ENCODE peak calls at places on chromosomes 5 and 9, in eight cellular contexts. One of them, this sample, is unnamed.

GRCh38 chr5:150070821-150071220 is 15.5 kb downstream of the CSF1R start:
- DNase-seq in A172: no peak
- DNase-seq in HuH-7: no peak
- DNase-seq in EL: no peak
- DNase-seq in ELR: no peak
- DNase-seq in pancreas: no peak
- DNase-seq in DMS153: no peak
- DNase-seq in glutamatergic neuron: no peak
- DNase-seq in this sample: no peak

GRCh38 chr5:54307583-54307982 is 2.8 kb downstream of the ARL15 start:
- DNase-seq in pancreas: no peak
- DNase-seq in glutamatergic neuron: no peak
- DNase-seq in DMS153: no peak
- DNase-seq in ELR: no peak
- DNase-seq in EL: no peak
- DNase-seq in HuH-7: no peak
- DNase-seq in A172: no peak
- DNase-seq in this sample: no peak

GRCh38 chr5:132298305-132298704 is 4.1 kb downstream of the SLC22A4 start:
- DNase-seq in ELR: no peak
- DNase-seq in A172: no peak
- DNase-seq in HuH-7: no peak
- DNase-seq in DMS153: no peak
- DNase-seq in pancreas: no peak
- DNase-seq in glutamatergic neuron: no peak
- DNase-seq in EL: no peak
- DNase-seq in this sample: no peak

GRCh38 chr5:104540448-104540847 is 977.9 kb upstream of the NUDT12 start:
- DNase-seq in pancreas: no peak
- DNase-seq in ELR: peak
- DNase-seq in EL: no peak
- DNase-seq in A172: peak
- DNase-seq in DMS153: no peak
- DNase-seq in glutamatergic neuron: no peak
- DNase-seq in HuH-7: no peak
- DNase-seq in this sample: no peak

GRCh38 chr5:15803280-15803679 is 303.3 kb downstream of the FBXL7 start:
- DNase-seq in ELR: no peak
- DNase-seq in pancreas: no peak
- DNase-seq in glutamatergic neuron: no peak
- DNase-seq in HuH-7: no peak
- DNase-seq in A172: no peak
- DNase-seq in DMS153: no peak
- DNase-seq in EL: no peak
- DNase-seq in this sample: no peak

GRCh38 chr9:1400983-1401382 is 350.8 kb downstream of the DMRT2 start:
- DNase-seq in A172: no peak
- DNase-seq in pancreas: no peak
- DNase-seq in ELR: no peak
- DNase-seq in glutamatergic neuron: peak
- DNase-seq in EL: no peak
- DNase-seq in DMS153: no peak
- DNase-seq in HuH-7: no peak
- DNase-seq in this sample: no peak

GRCh38 chr5:97458851-97459250 is 275.8 kb upstream of the RIOK2 start:
- DNase-seq in glutamatergic neuron: no peak
- DNase-seq in EL: no peak
- DNase-seq in ELR: no peak
- DNase-seq in HuH-7: no peak
- DNase-seq in pancreas: no peak
- DNase-seq in A172: no peak
- DNase-seq in DMS153: no peak
- DNase-seq in this sample: no peak

GRCh38 chr5:149392718-149393117 is 13.6 kb upstream of the IL17B start:
- DNase-seq in DMS153: no peak
- DNase-seq in glutamatergic neuron: no peak
- DNase-seq in EL: peak
- DNase-seq in pancreas: no peak
- DNase-seq in HuH-7: no peak
- DNase-seq in ELR: peak
- DNase-seq in A172: no peak
- DNase-seq in this sample: no peak

GRCh38 chr9:89601306-89601705 is 3.5 kb upstream of the GADD45G start:
- DNase-seq in pancreas: no peak
- DNase-seq in A172: no peak
- DNase-seq in ELR: no peak
- DNase-seq in EL: no peak
- DNase-seq in HuH-7: no peak
- DNase-seq in DMS153: no peak
- DNase-seq in glutamatergic neuron: no peak
- DNase-seq in this sample: no peak

GRCh38 chr5:154396128-154396527 is 49.7 kb upstream of the SAP30L start:
- DNase-seq in DMS153: no peak
- DNase-seq in pancreas: no peak
- DNase-seq in ELR: no peak
- DNase-seq in HuH-7: no peak
- DNase-seq in A172: no peak
- DNase-seq in glutamatergic neuron: no peak
- DNase-seq in EL: no peak
- DNase-seq in this sample: no peak

GRCh38 chr9:116155700-116156045 is 2.1 kb downstream of the PAPPA start:
- DNase-seq in ELR: peak
- DNase-seq in pancreas: no peak
- DNase-seq in glutamatergic neuron: no peak
- DNase-seq in A172: no peak
- DNase-seq in HuH-7: no peak
- DNase-seq in EL: peak
- DNase-seq in DMS153: no peak
- DNase-seq in this sample: no peak

GRCh38 chr5:59275170-59275536 is 618.4 kb downstream of the PDE4D start:
- DNase-seq in pancreas: no peak
- DNase-seq in HuH-7: no peak
- DNase-seq in glutamatergic neuron: no peak
- DNase-seq in A172: no peak
- DNase-seq in DMS153: no peak
- DNase-seq in EL: no peak
- DNase-seq in ELR: no peak
- DNase-seq in this sample: no peak

GRCh38 chr5:128470663-128471062 is 67.4 kb downstream of the FBN2 start:
- DNase-seq in ELR: peak
- DNase-seq in DMS153: no peak
- DNase-seq in glutamatergic neuron: no peak
- DNase-seq in EL: peak
- DNase-seq in A172: no peak
- DNase-seq in pancreas: no peak
- DNase-seq in HuH-7: no peak
- DNase-seq in this sample: no peak

GRCh38 chr9:127865645-127866464 is 11.4 kb upstream of the ENG start:
- DNase-seq in A172: no peak
- DNase-seq in EL: no peak
- DNase-seq in ELR: no peak
- DNase-seq in pancreas: no peak
- DNase-seq in DMS153: no peak
- DNase-seq in HuH-7: no peak
- DNase-seq in glutamatergic neuron: no peak
- DNase-seq in this sample: no peak

GRCh38 chr5:115329475-115329874 is 33.0 kb upstream of the CCDC112 start:
- DNase-seq in HuH-7: no peak
- DNase-seq in EL: no peak
- DNase-seq in DMS153: no peak
- DNase-seq in ELR: no peak
- DNase-seq in glutamatergic neuron: no peak
- DNase-seq in pancreas: no peak
- DNase-seq in A172: no peak
- DNase-seq in this sample: no peak

GRCh38 chr5:137273511-137273910 is 225.6 kb downstream of the SPOCK1 start:
- DNase-seq in EL: peak
- DNase-seq in DMS153: no peak
- DNase-seq in A172: peak
- DNase-seq in ELR: peak
- DNase-seq in HuH-7: no peak
- DNase-seq in pancreas: no peak
- DNase-seq in glutamatergic neuron: no peak
- DNase-seq in this sample: no peak

GRCh38 chr5:158435161-158435616 is 576.2 kb upstream of the CLINT1 start:
- DNase-seq in DMS153: no peak
- DNase-seq in ELR: no peak
- DNase-seq in pancreas: no peak
- DNase-seq in HuH-7: no peak
- DNase-seq in A172: no peak
- DNase-seq in EL: peak
- DNase-seq in glutamatergic neuron: no peak
- DNase-seq in this sample: no peak

GRCh38 chr9:84513473-84513872 is 156.1 kb upstream of the NTRK2 start:
- DNase-seq in A172: no peak
- DNase-seq in HuH-7: no peak
- DNase-seq in glutamatergic neuron: no peak
- DNase-seq in EL: no peak
- DNase-seq in ELR: no peak
- DNase-seq in pancreas: no peak
- DNase-seq in DMS153: no peak
- DNase-seq in this sample: no peak